ENCODE peak calls at places on chromosomes 5 and 9, in eight cellular contexts. L is pancreas, O is choroid plexus epithelial cell, A is progenitor cell of endocrine pancreas, C is activated T-helper 1 cell treated with Interleukin-2 at 50 U/mL for 16 hours, R is NCI-H1092, G is NCI-H1417, T is K562. Z is an unnamed sample.

GRCh38 chr5:99019812-99020697 is 91.2 kb upstream of the CHD1 start:
- DNase-seq in R (no peak), A (no peak), C (no peak), O (peak), T (peak), L (no peak), G (no peak), Z (peak)

GRCh38 chr5:56827043-56827442 is 11.7 kb downstream of the MAP3K1 start:
- DNase-seq in L (no peak), C (no peak), R (no peak), O (no peak), T (peak), G (no peak), A (no peak), Z (no peak)

GRCh38 chr5:100889165-100889564 is 13.9 kb downstream of the ST8SIA4 start:
- DNase-seq in O (no peak), R (no peak), T (no peak), A (no peak), G (no peak), L (no peak), C (no peak), Z (no peak)

GRCh38 chr5:174287761-174288160 is 242.3 kb downstream of the NSG2 start:
- DNase-seq in C (no peak), R (no peak), A (no peak), T (no peak), L (no peak), G (no peak), O (no peak), Z (no peak)

GRCh38 chr5:10653033-10653432 is 89.2 kb downstream of the ANKRD33B start:
- DNase-seq in C (no peak), O (no peak), T (no peak), L (no peak), A (no peak), R (no peak), G (no peak), Z (no peak)

GRCh38 chr9:99430301-99430700 is 208.2 kb downstream of the SEC61B start:
- DNase-seq in L (no peak), R (no peak), C (no peak), G (no peak), A (no peak), O (peak), T (no peak), Z (no peak)

GRCh38 chr9:20304001-20304400 is 318.3 kb downstream of the MLLT3 start:
- DNase-seq in R (no peak), C (no peak), A (no peak), O (no peak), G (no peak), T (no peak), L (no peak), Z (no peak)

GRCh38 chr5:6450235-6450860 is 1.7 kb downstream of the UBE2QL1 start:
- DNase-seq in G (peak), L (no peak), A (no peak), C (no peak), T (no peak), R (no peak), O (no peak), Z (no peak)

GRCh38 chr9:5549671-5550650 is 39.6 kb downstream of the PDCD1LG2 start:
- DNase-seq in O (peak), G (no peak), A (no peak), T (no peak), R (no peak), C (no peak), L (no peak), Z (no peak)

GRCh38 chr9:5629312-5630037 is 568 bp downstream of the RIC1 start:
- DNase-seq in A (peak), O (peak), L (peak), R (no peak), G (peak), T (peak), C (peak), Z (peak)

GRCh38 chr5:123487298-123487697 is 24.7 kb upstream of the CSNK1G3 start:
- DNase-seq in T (no peak), R (no peak), O (peak), C (no peak), G (no peak), A (no peak), L (no peak), Z (no peak)

GRCh38 chr5:142873831-142874230 is 103.7 kb downstream of the ARHGAP26 start:
- DNase-seq in L (no peak), T (no peak), A (no peak), C (no peak), R (no peak), G (no peak), O (peak), Z (no peak)

GRCh38 chr9:81754245-81754644 is 64.9 kb upstream of the TLE1 start:
- DNase-seq in G (no peak), T (no peak), O (no peak), R (no peak), C (no peak), L (no peak), A (no peak), Z (no peak)

GRCh38 chr9:7656648-7657047 is 142.9 kb downstream of the DMAC1 start:
- DNase-seq in C (no peak), O (no peak), G (no peak), T (no peak), A (no peak), L (no peak), R (peak), Z (peak)

GRCh38 chr9:137139468-137140150 is 655 bp downstream of the GRIN1 start:
- DNase-seq in A (no peak), C (no peak), L (no peak), O (no peak), R (no peak), T (no peak), G (no peak), Z (no peak)

GRCh38 chr9:20552874-20553624 is 69.2 kb downstream of the MLLT3 start:
- DNase-seq in R (no peak), C (no peak), A (no peak), T (no peak), O (peak), L (no peak), G (no peak), Z (no peak)

GRCh38 chr5:179974946-179975712 is 67.4 kb upstream of the TBC1D9B start:
- DNase-seq in R (peak), C (no peak), O (peak), A (no peak), T (peak), L (peak), G (peak), Z (peak)

GRCh38 chr5:132364319-132364718 is 5.2 kb upstream of the SLC22A5 start:
- DNase-seq in R (no peak), L (no peak), O (peak), A (no peak), C (no peak), G (no peak), T (no peak), Z (no peak)

GRCh38 chr5:73792687-73793320 is 166.8 kb downstream of the ARHGEF28 start:
- DNase-seq in L (peak), O (peak), T (peak), C (peak), G (peak), A (peak), R (peak), Z (peak)

GRCh38 chr5:147101654-147102053 is 133.2 kb upstream of the STK32A start:
- DNase-seq in G (no peak), R (no peak), C (no peak), T (no peak), O (no peak), A (no peak), L (no peak), Z (no peak)

GRCh38 chr5:14108170-14108996 is 34.8 kb upstream of the TRIO start:
- DNase-seq in T (peak), C (no peak), O (peak), L (peak), A (peak), G (peak), R (peak), Z (peak)

GRCh38 chr5:39225405-39226099 is 6.2 kb upstream of the FYB1 start:
- DNase-seq in G (no peak), R (no peak), T (no peak), L (no peak), A (no peak), C (no peak), O (no peak), Z (no peak)

GRCh38 chr9:134386951-134387831 is 60.9 kb downstream of the RXRA start:
- DNase-seq in R (peak), O (no peak), A (no peak), C (no peak), G (no peak), L (peak), T (no peak), Z (no peak)

GRCh38 chr5:179237770-179238627 is 107.3 kb downstream of the ADAMTS2 start:
- DNase-seq in T (no peak), G (no peak), L (no peak), O (no peak), R (no peak), A (no peak), C (no peak), Z (no peak)

GRCh38 chr5:25091917-25092316 is 447.1 kb upstream of the CDH10 start:
- DNase-seq in R (no peak), G (no peak), C (no peak), L (no peak), A (no peak), T (no peak), O (no peak), Z (no peak)

GRCh38 chr9:27412963-27413362 is 111.1 kb upstream of the IFNK start:
- DNase-seq in A (no peak), R (no peak), L (no peak), O (no peak), C (no peak), T (no peak), G (no peak), Z (no peak)

GRCh38 chr5:58922392-58923171 is 339.7 kb downstream of the RAB3C start:
- DNase-seq in R (no peak), G (no peak), A (no peak), C (no peak), O (no peak), L (peak), T (no peak), Z (no peak)

GRCh38 chr9:126806336-126806735 is 1.5 kb downstream of the ZBTB43 start:
- DNase-seq in L (no peak), G (no peak), T (no peak), A (no peak), O (peak), C (no peak), R (no peak), Z (no peak)

GRCh38 chr5:14829396-14829795 is 42.2 kb downstream of the ANKH start:
- DNase-seq in C (no peak), G (no peak), A (no peak), T (no peak), O (peak), L (no peak), R (no peak), Z (no peak)

GRCh38 chr9:137295313-137296213 is 6.5 kb downstream of the NRARP start:
- DNase-seq in A (no peak), T (peak), R (no peak), O (peak), G (no peak), L (peak), C (no peak), Z (peak)

GRCh38 chr5:13278148-13278547 is 666.3 kb downstream of the DNAH5 start:
- DNase-seq in G (no peak), L (no peak), C (no peak), A (no peak), T (no peak), O (no peak), R (no peak), Z (no peak)

GRCh38 chr5:89105171-89105695 is 222.2 kb upstream of the MEF2C start:
- DNase-seq in L (no peak), A (no peak), R (no peak), O (no peak), T (no peak), C (no peak), G (no peak), Z (no peak)

Z was measured in SJCRH30.